ENCODE peak calls at places on chromosomes 16 and 17, in eight cellular contexts. P is AG04450; M is GM23248; D is heart right ventricle; N is CD8-positive, alpha-beta memory T cell; R is GM06990; G is dorsolateral prefrontal cortex; I is CD4-positive, alpha-beta memory T cell. S is an unnamed sample.

GRCh38 chr16:30382398-30383015 is at the start of gene SEPTIN1:
- DNase-seq in P (no peak), M (no peak), D (no peak), N (peak), R (peak), G (no peak), I (peak), S (peak)

GRCh38 chr17:76335716-76336381 is 17.9 kb downstream of the PRPSAP1 start:
- DNase-seq in P (no peak), M (no peak), D (no peak), N (no peak), R (no peak), G (no peak), I (no peak), S (no peak)

GRCh38 chr16:68892898-68893297 is 49.6 kb downstream of the TANGO6 start:
- DNase-seq in P (no peak), M (no peak), D (no peak), N (no peak), R (no peak), G (no peak), I (no peak), S (no peak)

GRCh38 chr16:24524855-24525652 is 14.3 kb upstream of the RBBP6 start:
- DNase-seq in P (no peak), M (no peak), D (no peak), N (no peak), R (no peak), G (no peak), I (no peak), S (no peak)

GRCh38 chr16:180101-180920 is at the start of gene HBQ1:
- DNase-seq in P (no peak), M (peak), D (no peak), N (peak), R (peak), G (peak), I (no peak), S (no peak)

GRCh38 chr16:81522141-81522701 is 77.6 kb downstream of the CMIP start:
- DNase-seq in P (no peak), M (no peak), D (no peak), N (peak), R (no peak), G (no peak), I (peak), S (no peak)

GRCh38 chr16:14205666-14206065 is 134.5 kb downstream of the MRTFB start:
- DNase-seq in P (no peak), M (no peak), D (no peak), N (no peak), R (no peak), G (no peak), I (no peak), S (no peak)

GRCh38 chr17:48457080-48457836 is 27.2 kb upstream of the SKAP1 start:
- DNase-seq in P (no peak), M (peak), D (peak), N (peak), R (peak), G (no peak), I (peak), S (peak)

GRCh38 chr16:22071352-22071923 is 20.9 kb upstream of the VWA3A start:
- DNase-seq in P (no peak), M (no peak), D (no peak), N (no peak), R (no peak), G (no peak), I (no peak), S (no peak)
- H3K4me3 ChIP-seq in P (no peak), M (no peak), D (peak), N (no peak), R (no peak), G (no peak), I (no peak), S (no peak)

DNA sequence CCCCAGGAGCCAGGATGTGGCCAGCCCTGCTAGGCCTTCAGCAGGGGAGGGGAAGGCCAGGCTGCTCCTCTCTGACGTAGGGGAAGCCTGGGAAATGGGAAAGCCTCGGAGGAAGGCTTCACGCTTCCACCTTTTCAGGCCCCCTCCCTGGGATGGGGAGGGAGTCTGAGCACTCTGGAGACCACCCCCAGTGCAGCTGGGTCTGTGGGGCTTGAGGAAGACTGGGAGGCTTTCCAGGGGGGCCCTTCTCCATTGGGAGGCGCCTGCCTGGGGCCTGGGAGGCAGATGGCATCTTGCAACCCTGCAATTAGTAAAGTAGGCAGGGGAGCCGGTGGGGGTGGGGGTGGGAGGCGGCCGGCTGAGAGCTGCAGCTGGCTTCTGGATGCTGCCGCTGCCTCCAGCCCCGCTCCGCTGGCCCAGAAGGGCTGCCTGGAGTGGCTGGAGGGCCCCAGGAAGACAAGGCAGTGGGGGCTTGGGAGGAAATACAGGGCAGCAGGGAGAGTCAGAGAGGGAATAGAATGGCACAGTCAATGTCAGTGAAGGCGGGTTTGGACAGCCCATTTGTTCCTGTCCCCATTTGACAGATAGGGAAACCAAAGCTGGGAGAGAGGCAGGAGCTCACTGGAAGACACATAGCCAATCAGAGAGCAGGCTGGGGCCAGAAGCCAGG is 21.3 kb upstream of the DOK4 start:
- DNase-seq in P (no peak), M (no peak), D (no peak), N (no peak), R (no peak), G (no peak), I (no peak), S (no peak)
- H3K4me3 ChIP-seq in P (no peak), M (no peak), D (no peak), N (no peak), R (no peak), G (no peak), I (no peak), S (no peak)

GRCh38 chr17:8822401-8823035 is 23.4 kb upstream of the MFSD6L start:
- DNase-seq in P (no peak), M (no peak), D (no peak), N (no peak), R (no peak), G (no peak), I (no peak), S (no peak)
- H3K4me3 ChIP-seq in P (no peak), M (no peak), D (no peak), N (no peak), R (no peak), G (no peak), I (no peak), S (no peak)

GRCh38 chr17:3815122-3815521 is 14.1 kb upstream of the ITGAE start:
- DNase-seq in P (no peak), M (no peak), D (no peak), N (no peak), R (no peak), G (no peak), I (no peak), S (no peak)

GRCh38 chr17:3817851-3818605 is 17.0 kb upstream of the ITGAE start:
- DNase-seq in P (no peak), M (no peak), D (no peak), N (no peak), R (no peak), G (no peak), I (no peak), S (no peak)

GRCh38 chr17:3813171-3813570 is 12.2 kb upstream of the ITGAE start:
- DNase-seq in P (no peak), M (no peak), D (no peak), N (no peak), R (no peak), G (peak), I (no peak), S (no peak)

GRCh38 chr17:3814361-3814760 is 13.4 kb upstream of the ITGAE start:
- DNase-seq in P (no peak), M (no peak), D (no peak), N (no peak), R (no peak), G (no peak), I (no peak), S (no peak)

DNA sequence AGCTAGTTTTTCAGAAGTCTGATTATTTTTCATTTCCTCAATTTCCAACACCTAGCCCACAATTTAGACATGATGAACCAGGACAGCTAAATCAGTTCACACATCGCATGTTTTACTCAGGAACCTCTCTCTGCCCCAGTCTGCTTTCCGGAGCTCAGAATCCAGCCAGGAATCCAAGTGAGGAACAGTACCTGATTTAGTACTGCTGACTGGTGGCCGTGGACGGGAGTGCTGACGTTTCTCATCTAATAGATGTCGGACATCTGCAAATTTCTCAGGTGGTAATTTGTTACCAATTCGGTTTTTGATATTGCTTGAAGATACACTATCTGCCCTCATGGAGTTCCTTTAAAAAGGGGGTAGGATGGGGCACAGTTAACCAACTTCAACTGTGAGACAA is 14.9 kb upstream of the ITGAE start:
- DNase-seq in P (no peak), M (no peak), D (no peak), N (no peak), R (no peak), G (no peak), I (no peak), S (no peak)
- H3K4me3 ChIP-seq in P (no peak), M (no peak), D (no peak), N (no peak), R (no peak), G (no peak), I (no peak), S (no peak)

GRCh38 chr17:50420419-50421112 is 5.5 kb upstream of the ACSF2 start:
- DNase-seq in P (no peak), M (peak), D (no peak), N (no peak), R (no peak), G (no peak), I (no peak), S (no peak)
- H3K4me3 ChIP-seq in P (no peak), M (peak), D (peak), N (peak), R (no peak), G (no peak), I (no peak), S (peak)